ENCODE peak calls at places on chromosome 16, in nine cellular contexts. One of them, this sample, is unnamed.

GRCh38 chr16:3022208-3022696 is 1.5 kb downstream of the HCFC1R1 start:
- DNase-seq in hypothalamus: peak; percentile 24
- DNase-seq in NCI-H1105 treated with DMSO at 0.1 percent for 48 hours: no peak
- DNase-seq in activated T-cell treated with anti-CD3 and anti-CD28 coated beads for 48 hours: peak; percentile 86
- DNase-seq in stimulated activated CD8-positive, alpha-beta memory T cell treated with anti-CD3 and anti-CD28 coated beads, Interleukin-7, amount 100 ng/mL, for 1 hour: peak; percentile 65
- DNase-seq in RCC 7860: peak; percentile 93
- DNase-seq in Jurkat, Clone E6-1: no peak
- DNase-seq in tibial artery: peak; percentile 96
- DNase-seq in mucosa of descending colon: peak; percentile 85
- DNase-seq in this sample: peak; percentile 58

GRCh38 chr16:89179148-89179484 is 7.6 kb downstream of the CDH15 start:
- DNase-seq in NCI-H1105 treated with DMSO at 0.1 percent for 48 hours: no peak
- DNase-seq in hypothalamus: no peak
- DNase-seq in Jurkat, Clone E6-1: no peak
- DNase-seq in mucosa of descending colon: no peak
- DNase-seq in RCC 7860: no peak
- DNase-seq in stimulated activated CD8-positive, alpha-beta memory T cell treated with anti-CD3 and anti-CD28 coated beads, Interleukin-7, amount 100 ng/mL, for 1 hour: no peak
- DNase-seq in activated T-cell treated with anti-CD3 and anti-CD28 coated beads for 48 hours: no peak
- DNase-seq in tibial artery: no peak
- DNase-seq in this sample: no peak

GRCh38 chr16:84545114-84545737 is 40.8 kb upstream of the MEAK7 start:
- DNase-seq in activated T-cell treated with anti-CD3 and anti-CD28 coated beads for 48 hours: no peak
- DNase-seq in NCI-H1105 treated with DMSO at 0.1 percent for 48 hours: no peak
- DNase-seq in hypothalamus: no peak
- DNase-seq in stimulated activated CD8-positive, alpha-beta memory T cell treated with anti-CD3 and anti-CD28 coated beads, Interleukin-7, amount 100 ng/mL, for 1 hour: no peak
- DNase-seq in tibial artery: no peak
- DNase-seq in mucosa of descending colon: peak; percentile 16
- DNase-seq in Jurkat, Clone E6-1: no peak
- DNase-seq in RCC 7860: no peak
- DNase-seq in this sample: no peak

GRCh38 chr16:87784812-87785211 is 19.0 kb upstream of the KLHDC4 start:
- DNase-seq in mucosa of descending colon: no peak
- DNase-seq in activated T-cell treated with anti-CD3 and anti-CD28 coated beads for 48 hours: no peak
- DNase-seq in stimulated activated CD8-positive, alpha-beta memory T cell treated with anti-CD3 and anti-CD28 coated beads, Interleukin-7, amount 100 ng/mL, for 1 hour: no peak
- DNase-seq in Jurkat, Clone E6-1: no peak
- DNase-seq in NCI-H1105 treated with DMSO at 0.1 percent for 48 hours: no peak
- DNase-seq in tibial artery: no peak
- DNase-seq in hypothalamus: no peak
- DNase-seq in RCC 7860: no peak
- DNase-seq in this sample: no peak

GRCh38 chr16:86665319-86665675 is 86.9 kb downstream of the FOXL1 start:
- DNase-seq in activated T-cell treated with anti-CD3 and anti-CD28 coated beads for 48 hours: no peak
- DNase-seq in Jurkat, Clone E6-1: no peak
- DNase-seq in NCI-H1105 treated with DMSO at 0.1 percent for 48 hours: no peak
- DNase-seq in RCC 7860: peak; percentile 99
- DNase-seq in tibial artery: no peak
- DNase-seq in hypothalamus: no peak
- DNase-seq in mucosa of descending colon: no peak
- DNase-seq in stimulated activated CD8-positive, alpha-beta memory T cell treated with anti-CD3 and anti-CD28 coated beads, Interleukin-7, amount 100 ng/mL, for 1 hour: no peak
- DNase-seq in this sample: no peak

GRCh38 chr16:23941963-23942564 is 106.3 kb downstream of the PRKCB start:
- DNase-seq in NCI-H1105 treated with DMSO at 0.1 percent for 48 hours: no peak
- DNase-seq in activated T-cell treated with anti-CD3 and anti-CD28 coated beads for 48 hours: no peak
- DNase-seq in stimulated activated CD8-positive, alpha-beta memory T cell treated with anti-CD3 and anti-CD28 coated beads, Interleukin-7, amount 100 ng/mL, for 1 hour: no peak
- DNase-seq in Jurkat, Clone E6-1: no peak
- DNase-seq in hypothalamus: no peak
- DNase-seq in tibial artery: no peak
- DNase-seq in mucosa of descending colon: no peak
- DNase-seq in RCC 7860: no peak
- DNase-seq in this sample: no peak

GRCh38 chr16:29710227-29711219 is 31.5 kb downstream of the QPRT start:
- DNase-seq in RCC 7860: peak; percentile 40
- DNase-seq in activated T-cell treated with anti-CD3 and anti-CD28 coated beads for 48 hours: peak; percentile 21
- DNase-seq in mucosa of descending colon: no peak
- DNase-seq in NCI-H1105 treated with DMSO at 0.1 percent for 48 hours: peak; percentile 16
- DNase-seq in hypothalamus: peak; percentile 7
- DNase-seq in stimulated activated CD8-positive, alpha-beta memory T cell treated with anti-CD3 and anti-CD28 coated beads, Interleukin-7, amount 100 ng/mL, for 1 hour: no peak
- DNase-seq in tibial artery: no peak
- DNase-seq in Jurkat, Clone E6-1: peak; percentile 76
- DNase-seq in this sample: peak; percentile 57

GRCh38 chr16:4372578-4373355 is 1.1 kb downstream of the VASN start:
- DNase-seq in hypothalamus: peak; percentile 59
- DNase-seq in RCC 7860: peak; percentile 64
- DNase-seq in activated T-cell treated with anti-CD3 and anti-CD28 coated beads for 48 hours: no peak
- DNase-seq in mucosa of descending colon: no peak
- DNase-seq in stimulated activated CD8-positive, alpha-beta memory T cell treated with anti-CD3 and anti-CD28 coated beads, Interleukin-7, amount 100 ng/mL, for 1 hour: no peak
- DNase-seq in tibial artery: peak; percentile 88
- DNase-seq in NCI-H1105 treated with DMSO at 0.1 percent for 48 hours: peak; percentile 50
- DNase-seq in Jurkat, Clone E6-1: no peak
- DNase-seq in this sample: no peak

GRCh38 chr16:85321856-85322271 is 209.6 kb upstream of the CIBAR2 start:
- DNase-seq in tibial artery: peak; percentile 100
- DNase-seq in activated T-cell treated with anti-CD3 and anti-CD28 coated beads for 48 hours: no peak
- DNase-seq in mucosa of descending colon: peak; percentile 81
- DNase-seq in hypothalamus: peak; percentile 86
- DNase-seq in Jurkat, Clone E6-1: no peak
- DNase-seq in RCC 7860: no peak
- DNase-seq in NCI-H1105 treated with DMSO at 0.1 percent for 48 hours: no peak
- DNase-seq in stimulated activated CD8-positive, alpha-beta memory T cell treated with anti-CD3 and anti-CD28 coated beads, Interleukin-7, amount 100 ng/mL, for 1 hour: no peak
- DNase-seq in this sample: no peak

GRCh38 chr16:85870159-85870558 is 28.8 kb upstream of the IRF8 start:
- DNase-seq in RCC 7860: no peak
- DNase-seq in Jurkat, Clone E6-1: no peak
- DNase-seq in tibial artery: no peak
- DNase-seq in activated T-cell treated with anti-CD3 and anti-CD28 coated beads for 48 hours: no peak
- DNase-seq in hypothalamus: no peak
- DNase-seq in NCI-H1105 treated with DMSO at 0.1 percent for 48 hours: no peak
- DNase-seq in stimulated activated CD8-positive, alpha-beta memory T cell treated with anti-CD3 and anti-CD28 coated beads, Interleukin-7, amount 100 ng/mL, for 1 hour: no peak
- DNase-seq in mucosa of descending colon: no peak
- DNase-seq in this sample: no peak

GRCh38 chr16:66275795-66276428 is 90.6 kb upstream of the CDH5 start:
- DNase-seq in stimulated activated CD8-positive, alpha-beta memory T cell treated with anti-CD3 and anti-CD28 coated beads, Interleukin-7, amount 100 ng/mL, for 1 hour: no peak
- DNase-seq in RCC 7860: peak; percentile 28
- DNase-seq in activated T-cell treated with anti-CD3 and anti-CD28 coated beads for 48 hours: no peak
- DNase-seq in mucosa of descending colon: no peak
- DNase-seq in hypothalamus: no peak
- DNase-seq in tibial artery: no peak
- DNase-seq in Jurkat, Clone E6-1: peak; percentile 36
- DNase-seq in NCI-H1105 treated with DMSO at 0.1 percent for 48 hours: peak; percentile 43
- DNase-seq in this sample: no peak

GRCh38 chr16:81522141-81522701 is 77.6 kb downstream of the CMIP start:
- DNase-seq in tibial artery: peak; percentile 49
- DNase-seq in NCI-H1105 treated with DMSO at 0.1 percent for 48 hours: no peak
- DNase-seq in mucosa of descending colon: no peak
- DNase-seq in hypothalamus: peak; percentile 30
- DNase-seq in activated T-cell treated with anti-CD3 and anti-CD28 coated beads for 48 hours: no peak
- DNase-seq in stimulated activated CD8-positive, alpha-beta memory T cell treated with anti-CD3 and anti-CD28 coated beads, Interleukin-7, amount 100 ng/mL, for 1 hour: no peak
- DNase-seq in Jurkat, Clone E6-1: no peak
- DNase-seq in RCC 7860: no peak
- DNase-seq in this sample: peak; percentile 85

GRCh38 chr16:28326881-28327610 is 34.7 kb downstream of the SBK1 start:
- DNase-seq in hypothalamus: no peak
- DNase-seq in activated T-cell treated with anti-CD3 and anti-CD28 coated beads for 48 hours: peak; percentile 61
- DNase-seq in mucosa of descending colon: peak; percentile 70
- DNase-seq in NCI-H1105 treated with DMSO at 0.1 percent for 48 hours: peak; percentile 39
- DNase-seq in stimulated activated CD8-positive, alpha-beta memory T cell treated with anti-CD3 and anti-CD28 coated beads, Interleukin-7, amount 100 ng/mL, for 1 hour: peak; percentile 45
- DNase-seq in RCC 7860: peak; percentile 14
- DNase-seq in tibial artery: peak; percentile 64
- DNase-seq in Jurkat, Clone E6-1: peak; percentile 51
- DNase-seq in this sample: peak; percentile 55